ENCODE peak calls at places on chromosomes 1 and 21, in five cellular contexts. L is bronchial epithelial cell, R is AG09309, A is A549, M is left ventricle myocardium inferior. E is an unnamed sample.

GRCh38 chr21:33936221-33937038 is 20.8 kb upstream of the ATP5PO start:
- DNase-seq in L (no peak), A (no peak), M (no peak), R (no peak), E (no peak)

GRCh38 chr1:78779831-78780230 is 130.2 kb downstream of the IFI44 start:
- DNase-seq in L (no peak), A (no peak), M (no peak), R (no peak), E (no peak)

GRCh38 chr1:214280386-214281029 is 451 bp upstream of the SMYD2 start:
- DNase-seq in M (peak; percentile 29), R (no peak), A (peak; percentile 36), L (peak; percentile 47), E (peak; percentile 45)

GRCh38 chr1:208570362-208570761 is 326.2 kb upstream of the PLXNA2 start:
- DNase-seq in R (no peak), A (no peak), L (no peak), M (no peak), E (no peak)

GRCh38 chr1:22171951-22172715 is 29.2 kb upstream of the WNT4 start:
- DNase-seq in M (no peak), R (no peak), A (no peak), L (peak; percentile 8), E (no peak)

GRCh38 chr1:24849653-24850295 is 80.3 kb downstream of the RUNX3 start:
- DNase-seq in A (no peak), L (peak; percentile 21), R (no peak), M (no peak), E (no peak)

GRCh38 chr1:229204863-229205777 is 65.8 kb upstream of the RAB4A start:
- DNase-seq in M (no peak), A (no peak), L (no peak), R (peak; percentile 84), E (no peak)

GRCh38 chr1:107669996-107670395 is 295.0 kb downstream of the VAV3 start:
- DNase-seq in L (peak; percentile 82), R (no peak), M (peak; percentile 13), A (no peak), E (no peak)

GRCh38 chr1:219927298-219927955 is 930 bp downstream of the SLC30A10 start:
- DNase-seq in L (no peak), M (no peak), A (no peak), R (no peak), E (no peak)

GRCh38 chr21:32624726-32625125 is 12.5 kb upstream of the CFAP298 start:
- DNase-seq in A (no peak), M (no peak), R (no peak), L (peak; percentile 74), E (no peak)

GRCh38 chr1:233993651-233994050 is 89.2 kb downstream of the SLC35F3 start:
- DNase-seq in R (no peak), M (no peak), A (no peak), L (peak; percentile 97), E (no peak)

GRCh38 chr1:160837558-160838205 is 25.0 kb downstream of the CD244 start:
- DNase-seq in A (no peak), M (peak; percentile 23), L (peak; percentile 29), R (no peak), E (peak; percentile 51)

GRCh38 chr21:41064325-41064724 is 103.6 kb upstream of the BACE2 start:
- DNase-seq in R (no peak), M (no peak), A (no peak), L (no peak), E (no peak)

GRCh38 chr1:246724725-246725095 is 501 bp downstream of the SCCPDH start:
- DNase-seq in R (no peak), M (no peak), L (peak; percentile 18), A (peak; percentile 48), E (no peak)

GRCh38 chr1:205344010-205344808 is 12.5 kb downstream of the KLHDC8A start:
- DNase-seq in M (no peak), L (no peak), A (no peak), R (no peak), E (no peak)

GRCh38 chr1:30748699-30749401 is 8.7 kb downstream of the LAPTM5 start:
- DNase-seq in A (no peak), R (no peak), L (no peak), M (no peak), E (no peak)

GRCh38 chr1:219081943-219082925 is 91.4 kb upstream of the LYPLAL1 start:
- DNase-seq in R (no peak), L (no peak), M (no peak), A (no peak), E (no peak)

GRCh38 chr1:200053639-200054038 is 26.1 kb downstream of the NR5A2 start:
- DNase-seq in A (no peak), M (no peak), R (no peak), L (no peak), E (no peak)

DNA sequence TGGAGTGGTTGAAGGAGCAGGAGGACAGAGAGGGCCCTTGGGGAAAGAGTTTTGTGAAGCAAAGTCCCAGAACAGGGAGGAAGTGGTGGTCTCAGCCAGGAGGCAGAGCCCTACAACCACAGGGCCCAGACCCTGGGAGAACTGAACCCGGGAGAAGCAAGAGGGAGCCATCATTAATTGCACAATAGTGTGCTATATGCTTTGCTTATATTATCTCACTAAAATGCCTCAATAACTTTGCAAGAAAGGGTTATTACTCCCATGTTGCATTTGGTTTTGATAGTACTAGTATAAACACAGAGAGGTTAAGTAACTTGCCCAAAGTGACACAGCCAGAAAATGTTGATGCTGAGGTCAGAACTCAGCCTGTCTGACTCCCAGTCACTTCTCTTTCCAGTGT is 124.3 kb downstream of the FOXD2 start:
- DNase-seq in R (no peak), A (no peak), L (no peak), M (no peak), E (no peak)
- H3K4me3 ChIP-seq in R (no peak overlapping the region), A (no peak overlapping the region), L (no peak overlapping the region), M (no peak overlapping the region), E (no peak overlapping the region)

GRCh38 chr1:27044613-27045091 is 32.0 kb upstream of the TENT5B start:
- DNase-seq in M (peak; percentile 87), R (no peak), A (peak; percentile 66), L (peak; percentile 57), E (peak; percentile 84)
- H3K4me3 ChIP-seq in M (peak overlapping the region; percentile 52), R (no peak overlapping the region), A (no peak overlapping the region), L (no peak overlapping the region), E (peak overlapping the region; percentile 22)

DNA sequence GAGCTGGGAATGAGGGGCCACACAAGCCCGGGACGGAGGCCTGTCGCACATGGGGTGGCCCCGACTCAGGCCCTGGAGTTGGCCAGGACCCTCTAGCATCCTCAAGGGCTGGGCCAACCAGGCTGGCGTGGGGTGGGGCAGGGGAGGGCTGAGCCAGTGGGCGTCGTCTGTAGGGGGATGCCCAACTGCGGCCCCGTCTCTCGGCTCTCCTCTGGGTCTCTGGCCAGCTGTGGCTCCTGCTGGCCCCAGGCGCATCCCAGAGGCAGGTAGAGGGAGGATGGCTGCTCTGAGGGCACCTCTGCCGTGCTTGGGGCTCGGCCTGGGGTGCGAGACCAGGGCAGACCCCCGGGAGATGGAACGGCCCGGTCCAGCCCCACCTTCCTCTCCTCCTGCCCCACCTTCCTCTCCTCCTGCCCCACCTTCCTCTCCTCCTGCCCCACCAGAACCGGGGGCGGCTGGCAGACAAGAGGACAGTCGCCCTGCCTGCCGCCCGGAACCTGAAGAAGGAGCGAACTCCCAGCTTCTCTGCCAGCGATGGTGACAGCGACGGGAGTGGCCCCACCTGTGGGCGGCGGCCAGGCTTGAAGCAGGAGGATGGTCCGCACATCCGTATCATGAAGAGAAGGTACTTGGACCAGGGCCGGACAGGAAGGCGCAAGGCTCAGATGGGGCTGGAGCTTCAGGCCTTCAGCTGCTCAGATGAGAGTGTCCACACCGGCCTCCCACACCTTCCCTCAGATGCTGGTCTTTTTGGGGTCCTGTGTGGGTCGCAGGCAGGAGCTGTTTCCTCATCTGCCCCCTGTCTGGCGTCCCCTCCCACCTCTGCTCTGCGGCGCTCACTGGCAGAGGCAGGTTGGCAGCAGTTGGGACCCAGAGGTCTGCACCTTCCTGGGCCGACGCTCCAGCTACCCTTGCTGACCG is 6.2 kb downstream of the SAMD11 start:
- DNase-seq in R (no peak), A (no peak), M (no peak), L (no peak), E (no peak)
- H3K4me3 ChIP-seq in R (no peak overlapping the region), A (no peak overlapping the region), M (no peak overlapping the region), L (no peak overlapping the region), E (no peak overlapping the region)

GRCh38 chr21:37371041-37371397 is 4.4 kb downstream of the DYRK1A start:
- DNase-seq in R (no peak), L (no peak), A (no peak), M (no peak), E (no peak)
- H3K4me3 ChIP-seq in R (no peak overlapping the region), L (no peak overlapping the region), A (no peak overlapping the region), M (peak overlapping the region; percentile 79), E (no peak overlapping the region)